ENCODE peak calls at places on chromosomes 13 and 19, in seven cellular contexts. G, B, K, T, N, M and Q are unnamed samples.

GRCh38 chr19:2038284-2039081 is 12.6 kb downstream of the MKNK2 start:
- DNase-seq in G (no peak), B (no peak), T (no peak), N (no peak), K (no peak), M (no peak), Q (no peak)

GRCh38 chr13:37029617-37030016 is 29.0 kb downstream of the EXOSC8 start:
- DNase-seq in G (no peak), K (no peak), B (no peak), T (no peak), N (no peak), M (no peak), Q (no peak)

GRCh38 chr13:30559274-30559673 is 58.4 kb upstream of the USPL1 start:
- DNase-seq in N (no peak), G (no peak), B (no peak), M (no peak), K (no peak), T (no peak), Q (no peak)

GRCh38 chr13:30111810-30112209 is 195.5 kb downstream of the KATNAL1 start:
- DNase-seq in N (peak; percentile 63), K (no peak), M (no peak), G (no peak), B (no peak), T (no peak), Q (no peak)

GRCh38 chr19:3607398-3608078 is 863 bp upstream of the TBXA2R start:
- DNase-seq in G (peak; percentile 32), B (no peak), N (peak; percentile 31), M (no peak), K (no peak), T (no peak), Q (no peak)

GRCh38 chr13:101325423-101325822 is 90.9 kb downstream of the NALCN start:
- DNase-seq in B (no peak), K (no peak), M (no peak), G (no peak), T (no peak), N (peak; percentile 93), Q (no peak)

GRCh38 chr19:43674630-43674982 is 4.6 kb upstream of the PLAUR start:
- DNase-seq in B (no peak), T (no peak), M (no peak), G (no peak), N (no peak), K (no peak), Q (no peak)

GRCh38 chr13:66879971-66880370 is 350.2 kb downstream of the PCDH9 start:
- DNase-seq in G (no peak), B (no peak), K (no peak), N (no peak), M (no peak), T (no peak), Q (no peak)

GRCh38 chr13:96898212-96898611 is 96.1 kb downstream of the OXGR1 start:
- DNase-seq in B (no peak), M (no peak), T (no peak), G (peak; percentile 27), K (no peak), N (peak; percentile 77), Q (no peak)

GRCh38 chr19:21483589-21484170 is 21.7 kb upstream of the ZNF429 start:
- DNase-seq in B (no peak), G (peak; percentile 10), N (peak; percentile 44), T (no peak), K (peak; percentile 50), M (peak; percentile 69), Q (no peak)

GRCh38 chr13:106589716-106590115 is 21.8 kb upstream of the ARGLU1 start:
- DNase-seq in N (no peak), G (no peak), B (no peak), T (no peak), K (no peak), M (no peak), Q (no peak)

GRCh38 chr13:98451676-98452105 is 125.2 kb downstream of the STK24 start:
- DNase-seq in G (no peak), B (peak; percentile 68), N (no peak), M (no peak), T (no peak), K (no peak), Q (no peak)

GRCh38 chr13:28059214-28059613 is 41.2 kb downstream of the FLT3 start:
- DNase-seq in G (peak; percentile 4), K (peak; percentile 17), N (peak; percentile 75), T (no peak), B (no peak), M (peak; percentile 69), Q (no peak)

GRCh38 chr19:1019980-1020867 is 699 bp downstream of the TMEM259 start:
- DNase-seq in B (no peak), T (no peak), K (no peak), M (peak; percentile 35), G (no peak), N (no peak), Q (no peak)

GRCh38 chr19:4976412-4977298 is 7.7 kb downstream of the KDM4B start:
- DNase-seq in T (peak; percentile 8), N (peak; percentile 21), B (no peak), M (no peak), G (peak; percentile 98), K (no peak), Q (peak; percentile 60)

GRCh38 chr13:112350300-112350699 is 25.9 kb upstream of the SPACA7 start:
- DNase-seq in B (no peak), K (no peak), G (no peak), M (no peak), N (no peak), T (no peak), Q (no peak)

GRCh38 chr13:109743706-109744453 is 42.5 kb downstream of the IRS2 start:
- DNase-seq in N (peak; percentile 81), M (no peak), G (peak; percentile 49), K (no peak), B (no peak), T (no peak), Q (no peak)

GRCh38 chr19:58395220-58395978 is at the start of gene RNF225:
- DNase-seq in K (no peak), G (no peak), N (peak; percentile 49), B (no peak), M (peak; percentile 41), T (no peak), Q (no peak)

GRCh38 chr13:41546372-41547252 is 89.3 kb downstream of the RGCC start:
- DNase-seq in B (peak; percentile 47), T (no peak), N (no peak), M (peak; percentile 61), G (peak; percentile 91), K (no peak), Q (no peak)